ENCODE peak calls at places on chromosomes 3 and 15, in nine cellular contexts. I is activated T-helper 9 cell treated with anti-CD3 and anti-CD28 coated beads, Interleukin-2, amount 50 U/mL, for 16 hours; L is left lobe of liver; P is A549; M is DMS79 treated with DMSO at 0.1 percent for 48 hours; G is activated T-helper 1 cell treated with anti-CD3 and anti-CD28 coated beads, Interleukin-2, amount 50 U/mL, for 16 hours; T is adrenal gland; D is NB4; Q is activated naive CD4-positive, alpha-beta T cell. K is an unnamed sample.
A peak's percentile ranks its signal among the peaks of the same experiment; 100 is the strongest.

GRCh38 chr3:169772951-169773816 is at the start of gene MYNN:
- DNase-seq in T (peak; percentile 93), M (peak; percentile 85), I (peak; percentile 88), P (peak; percentile 91), L (peak; percentile 93), Q (peak; percentile 83), G (peak; percentile 86), D (peak; percentile 94), K (peak; percentile 93)

GRCh38 chr3:34782876-34783275 is 856.4 kb upstream of the ARPP21 start:
- DNase-seq in T (no peak), P (no peak), Q (no peak), M (peak; percentile 34), G (no peak), L (no peak), D (no peak), I (no peak), K (no peak)

GRCh38 chr3:134364061-134364935 is 9.9 kb downstream of the AMOTL2 start:
- DNase-seq in L (peak; percentile 81), I (no peak), G (no peak), M (peak; percentile 70), D (peak; percentile 37), Q (no peak), T (peak; percentile 98), P (peak; percentile 93), K (peak; percentile 90)

GRCh38 chr3:185270262-185270955 is 16.6 kb upstream of the EHHADH start:
- DNase-seq in L (peak; percentile 59), P (peak; percentile 40), M (no peak), T (no peak), I (no peak), G (no peak), D (peak; percentile 65), Q (no peak), K (no peak)

GRCh38 chr3:159771865-159772611 is 216.6 kb upstream of the IL12A start:
- DNase-seq in G (no peak), M (no peak), T (no peak), I (no peak), P (no peak), D (no peak), L (no peak), Q (no peak), K (no peak)

GRCh38 chr3:46702246-46703012 is 1.2 kb downstream of the TMIE start:
- DNase-seq in P (no peak), M (no peak), G (no peak), D (no peak), L (no peak), Q (no peak), T (no peak), I (no peak), K (no peak)

GRCh38 chr3:58388550-58389061 is 45.0 kb downstream of the PDHB start:
- DNase-seq in P (no peak), M (no peak), T (no peak), G (no peak), I (no peak), D (no peak), L (no peak), Q (no peak), K (no peak)

GRCh38 chr15:32746116-32746857 is 28.5 kb downstream of the GREM1 start:
- DNase-seq in Q (no peak), L (no peak), I (no peak), P (no peak), D (no peak), M (no peak), G (no peak), T (no peak), K (no peak)

GRCh38 chr15:66940368-66940767 is 125.0 kb upstream of the SMAD3 start:
- DNase-seq in G (no peak), P (no peak), L (no peak), Q (no peak), D (no peak), T (no peak), I (no peak), M (no peak), K (no peak)

GRCh38 chr3:160801386-160802118 is 45.5 kb downstream of the PPM1L start:
- DNase-seq in M (no peak), T (peak; percentile 81), D (peak; percentile 65), G (no peak), L (peak; percentile 59), I (no peak), Q (no peak), P (no peak), K (peak; percentile 20)

GRCh38 chr3:38257583-38257982 is 8.0 kb upstream of the SLC22A13 start:
- DNase-seq in L (no peak), D (no peak), G (no peak), T (no peak), I (no peak), P (no peak), M (no peak), Q (no peak), K (no peak)

GRCh38 chr3:99614768-99615167 is 23.6 kb upstream of the COL8A1 start:
- DNase-seq in Q (no peak), P (no peak), M (no peak), I (no peak), D (no peak), G (no peak), L (no peak), T (no peak), K (no peak)

GRCh38 chr15:100849021-100849831 is 30.4 kb upstream of the ALDH1A3 start:
- DNase-seq in M (peak; percentile 33), T (no peak), L (peak; percentile 48), I (peak; percentile 8), G (peak; percentile 15), D (peak; percentile 75), Q (no peak), P (peak; percentile 82), K (no peak)

GRCh38 chr3:161230621-161231195 is 9.6 kb downstream of the NMD3 start:
- DNase-seq in I (no peak), T (no peak), L (no peak), M (no peak), Q (no peak), D (no peak), P (no peak), G (no peak), K (no peak)

GRCh38 chr15:59662260-59662659 is 4.9 kb upstream of the GTF2A2 start:
- DNase-seq in D (no peak), M (no peak), T (no peak), P (no peak), Q (no peak), I (no peak), L (no peak), G (no peak), K (no peak)

GRCh38 chr3:129934234-129935123 is 40.0 kb upstream of the TRH start:
- DNase-seq in L (no peak), I (peak; percentile 8), D (peak; percentile 60), M (peak; percentile 25), P (peak; percentile 40), Q (no peak), G (no peak), T (peak; percentile 26), K (no peak)

GRCh38 chr15:90106522-90107117 is 4.4 kb upstream of the IDH2 start:
- DNase-seq in T (peak; percentile 38), L (no peak), P (peak; percentile 61), G (no peak), I (no peak), D (peak; percentile 21), M (no peak), Q (no peak), K (no peak)

GRCh38 chr3:139222100-139222657 is 121.6 kb upstream of the MRPS22 start:
- DNase-seq in Q (no peak), T (no peak), L (no peak), D (no peak), M (no peak), G (no peak), I (no peak), P (no peak), K (no peak)

GRCh38 chr3:15492847-15493360 is 28.6 kb downstream of the COLQ start:
- DNase-seq in Q (no peak), I (no peak), T (no peak), G (no peak), L (no peak), P (no peak), M (no peak), D (no peak), K (no peak)

GRCh38 chr3:196399485-196399945 is 32.7 kb downstream of the UBXN7 start:
- DNase-seq in L (no peak), M (no peak), Q (no peak), P (peak; percentile 5), D (no peak), G (no peak), I (no peak), T (peak; percentile 24), K (no peak)

GRCh38 chr15:80031841-80032240 is 27.6 kb upstream of the ZFAND6 start:
- DNase-seq in D (no peak), G (no peak), M (peak; percentile 71), L (no peak), P (no peak), I (no peak), Q (no peak), T (no peak), K (no peak)

GRCh38 chr3:4670352-4670751 is 177.2 kb downstream of the ITPR1 start:
- DNase-seq in L (no peak), P (peak; percentile 35), M (no peak), I (no peak), G (no peak), D (peak; percentile 29), T (no peak), Q (no peak), K (no peak)

GRCh38 chr15:40812721-40813425 is 5.6 kb upstream of the DNAJC17 start:
- DNase-seq in Q (no peak), G (no peak), D (no peak), M (no peak), P (no peak), I (no peak), T (no peak), L (no peak), K (no peak)

GRCh38 chr3:144142151-144142855 is 170.7 kb downstream of the DIPK2A start:
- DNase-seq in T (no peak), L (no peak), I (no peak), P (no peak), D (no peak), G (no peak), Q (no peak), M (no peak), K (no peak)

GRCh38 chr3:109254760-109255159 is 61.6 kb downstream of the DPPA2 start:
- DNase-seq in T (no peak), G (no peak), Q (no peak), P (no peak), L (no peak), D (no peak), M (no peak), I (no peak), K (no peak)

GRCh38 chr3:108914774-108915641 is 38.7 kb downstream of the GUCA1C start:
- DNase-seq in G (peak; percentile 27), M (peak; percentile 36), L (peak; percentile 63), P (peak; percentile 73), D (peak; percentile 66), I (peak; percentile 15), T (peak; percentile 37), Q (no peak), K (no peak)

GRCh38 chr15:36782681-36783080 is 203.3 kb downstream of the CDIN1 start:
- DNase-seq in P (no peak), D (no peak), L (no peak), T (no peak), G (no peak), Q (no peak), M (no peak), I (no peak), K (no peak)

GRCh38 chr3:149553781-149554451 is 79.4 kb downstream of the TM4SF4 start:
- DNase-seq in T (peak; percentile 53), P (no peak), I (no peak), Q (no peak), L (no peak), D (no peak), G (no peak), M (no peak), K (no peak)

K was measured in GOT3.